ENCODE peak calls at places on chromosomes 2 and 18, in four cellular contexts. X is K562, W is SK-N-SH, A is GM12878. V is an unnamed sample. For H4K20me1, the result is how much of the 10 kb centered on the place peaks cover.

GRCh38 chr2:52632543-52632942 is 1135.1 kb upstream of the CHAC2 start:
- DNase-seq in X (no peak), W (no peak), A (no peak), V (no peak)

GRCh38 chr2:220775856-220776467 is 796.1 kb downstream of the EPHA4 start:
- DNase-seq in X (no peak), W (no peak), A (no peak), V (no peak)

GRCh38 chr18:23183356-23184150 is 48.3 kb downstream of the CABLES1 start:
- DNase-seq in X (no peak), W (no peak), A (no peak), V (no peak)

GRCh38 chr2:218953366-218953954 is 6.0 kb upstream of the CDK5R2 start:
- DNase-seq in X (no peak), W (no peak), A (no peak), V (peak)

GRCh38 chr2:9703085-9703641 is 72.4 kb upstream of the YWHAQ start:
- DNase-seq in X (no peak), W (no peak), A (no peak), V (no peak)

GRCh38 chr18:44458777-44459176 is 221.9 kb upstream of the SETBP1 start:
- DNase-seq in X (no peak), W (no peak), A (no peak), V (no peak)

GRCh38 chr2:21836766-21837543 is 713.2 kb downstream of the TDRD15 start:
- DNase-seq in X (no peak), W (no peak), A (no peak), V (no peak)

GRCh38 chr2:174015428-174015827 is 50.3 kb upstream of the SP3 start:
- DNase-seq in X (no peak), W (no peak), A (no peak), V (no peak)

GRCh38 chr2:168024459-168024858 is 222.9 kb downstream of the STK39 start:
- DNase-seq in X (no peak), W (no peak), A (no peak), V (no peak)

GRCh38 chr2:21014364-21015280 is 29.3 kb downstream of the APOB start:
- DNase-seq in X (no peak), W (no peak), A (no peak), V (no peak)

GRCh38 chr2:240455719-240456606 is 20.5 kb downstream of the GPC1 start:
- DNase-seq in X (no peak), W (no peak), A (no peak), V (peak)

DNA sequence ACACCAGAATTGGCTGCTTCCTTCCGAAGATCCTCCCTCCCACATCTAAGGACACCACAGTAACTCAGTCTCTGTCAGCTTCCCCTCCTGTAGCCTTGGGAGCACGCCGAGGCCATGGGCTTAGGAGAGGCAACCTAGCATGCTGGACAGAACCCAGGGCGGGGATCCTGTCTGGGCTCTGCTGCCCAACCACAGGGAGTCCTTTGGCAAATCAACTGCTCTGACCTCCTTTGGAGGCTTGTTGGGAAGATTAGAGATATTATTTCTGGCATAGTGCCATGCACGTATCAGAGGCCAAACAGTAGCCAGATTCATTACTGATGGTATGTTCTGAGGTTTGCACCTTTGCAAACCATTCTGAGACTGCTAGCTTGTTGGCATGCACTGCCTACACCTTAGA is 262.7 kb upstream of the EPAS1 start:
- DNase-seq in X (no peak), W (no peak), A (no peak), V (no peak)
- TF ChIP-seq MAX in X (no peak), W (no peak), A (no peak), V (no peak)

DNA sequence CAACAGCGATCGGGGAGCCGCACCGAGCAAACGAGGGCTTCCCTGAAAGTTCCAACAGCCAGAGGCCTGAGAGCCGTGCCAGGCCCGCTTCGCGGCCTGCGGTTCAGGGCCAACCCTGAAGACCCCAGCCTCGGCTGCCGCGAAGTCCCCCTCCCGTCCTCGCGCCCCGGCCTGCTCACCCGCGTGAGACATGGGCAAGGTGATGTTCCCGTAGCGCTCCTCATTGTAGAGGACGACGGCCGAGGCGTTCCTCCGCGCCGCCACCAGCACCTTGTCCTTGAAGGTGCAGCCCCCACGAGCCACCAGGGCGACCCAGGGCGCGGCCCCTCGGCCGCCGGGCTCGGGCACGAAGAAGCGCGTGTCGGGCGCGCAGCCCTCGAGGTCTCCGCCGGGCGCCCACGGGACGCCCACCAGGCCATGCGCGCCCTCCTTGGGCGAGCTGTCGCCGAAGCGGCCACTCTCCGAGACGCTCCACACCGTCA is 510 bp downstream of the RNF149 start:
- DNase-seq in X (no peak), W (no peak), A (no peak), V (peak)
- TF ChIP-seq NRF1 in X (no peak), W (no peak), A (no peak), V (no peak)

DNA sequence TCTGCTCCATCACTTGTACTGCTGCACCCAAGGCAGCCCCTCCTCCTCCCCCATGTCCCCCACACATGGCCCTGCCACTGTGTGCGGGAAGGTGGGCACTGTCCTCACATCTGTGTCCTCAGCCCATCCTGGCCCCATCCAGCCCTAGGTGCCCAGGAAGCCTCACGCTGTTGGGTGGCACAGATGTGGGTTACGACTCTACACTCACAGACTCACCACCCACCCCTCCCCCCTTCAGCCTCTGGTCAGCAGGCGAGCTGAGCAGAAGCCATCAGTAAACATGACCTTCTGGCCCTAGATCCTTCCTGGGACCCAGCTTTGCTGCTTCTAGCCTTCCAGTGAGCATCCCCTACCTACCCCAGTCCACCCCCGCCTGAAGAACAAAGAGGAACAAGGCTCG is 43.0 kb downstream of the ADCY3 start:
- DNase-seq in X (no peak), W (no peak), A (no peak), V (no peak)
- H4K20me1 ChIP-seq in X (under half), W (under half), A (under half), V (under half)

DNA sequence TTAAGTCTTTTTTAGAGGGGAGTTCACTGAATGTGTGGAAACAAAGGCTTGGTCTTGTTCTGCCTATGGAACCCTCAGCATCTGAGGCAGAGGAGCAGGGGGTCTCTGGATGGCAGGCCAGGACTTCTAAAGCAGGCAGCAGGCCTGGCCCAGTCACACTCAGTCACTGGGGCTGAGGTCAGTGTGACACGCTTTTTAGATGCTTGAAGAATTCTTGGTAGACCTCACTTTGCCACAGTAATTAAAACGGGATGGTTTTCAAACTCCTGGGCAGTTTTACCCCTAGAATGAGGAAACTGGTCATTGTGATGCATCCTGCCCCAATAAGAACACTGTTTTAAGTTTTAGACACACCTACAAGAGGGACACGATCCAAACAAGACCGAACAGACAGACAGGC is 184.7 kb downstream of the AFF3 start:
- DNase-seq in X (no peak), W (no peak), A (no peak), V (no peak)
- TF ChIP-seq MAX in X (no peak), W (no peak), A (no peak), V (no peak)

GRCh38 chr2:36734304-36734703 is 37.8 kb downstream of the VIT start:
- DNase-seq in X (no peak), W (no peak), A (no peak), V (no peak)

GRCh38 chr2:36729067-36729466 is 32.6 kb downstream of the VIT start:
- DNase-seq in X (no peak), W (no peak), A (no peak), V (no peak)

GRCh38 chr2:36733215-36733614 is 36.7 kb downstream of the VIT start:
- DNase-seq in X (no peak), W (no peak), A (no peak), V (no peak)

GRCh38 chr2:36732701-36733036 is 36.2 kb downstream of the VIT start:
- DNase-seq in X (no peak), W (no peak), A (no peak), V (no peak)

DNA sequence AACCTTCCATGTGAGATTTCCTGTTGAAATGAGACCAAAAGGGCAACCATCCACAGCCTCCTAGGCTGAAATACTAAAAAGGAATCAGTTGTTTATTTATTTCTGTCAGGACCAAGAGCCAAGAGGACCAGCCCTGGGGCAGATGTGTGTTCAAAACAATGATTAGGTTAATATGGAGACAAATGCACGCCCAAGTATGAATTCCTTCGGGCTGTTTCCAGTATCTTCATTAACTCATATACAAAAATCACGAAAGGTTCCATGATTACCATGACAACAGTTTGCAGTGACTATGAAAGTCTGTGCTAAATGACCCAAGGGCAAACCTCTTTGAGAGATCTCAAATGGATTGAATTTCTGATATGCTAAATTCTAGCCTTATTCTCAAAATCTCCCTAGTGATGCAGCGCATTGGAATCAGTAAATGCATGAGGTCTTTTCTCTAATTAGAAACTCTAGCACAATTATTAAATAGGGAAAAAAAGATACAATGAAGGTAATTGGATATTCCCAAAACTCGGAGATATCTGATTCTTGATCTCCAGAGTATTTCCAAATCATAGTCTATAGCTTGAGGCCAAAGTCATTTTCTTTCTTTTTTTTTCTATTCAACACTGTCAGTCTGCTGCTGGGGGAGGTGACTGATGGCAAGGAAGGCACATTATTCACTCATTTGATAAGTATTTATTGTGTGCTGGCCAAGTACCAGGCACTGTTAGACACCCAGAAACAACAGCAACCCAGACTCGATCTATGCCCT is 35.6 kb downstream of the VIT start:
- DNase-seq in X (no peak), W (peak), A (no peak), V (no peak)
- TF ChIP-seq NRF1 in X (no peak), W (no peak), A (no peak), V (no peak)

DNA sequence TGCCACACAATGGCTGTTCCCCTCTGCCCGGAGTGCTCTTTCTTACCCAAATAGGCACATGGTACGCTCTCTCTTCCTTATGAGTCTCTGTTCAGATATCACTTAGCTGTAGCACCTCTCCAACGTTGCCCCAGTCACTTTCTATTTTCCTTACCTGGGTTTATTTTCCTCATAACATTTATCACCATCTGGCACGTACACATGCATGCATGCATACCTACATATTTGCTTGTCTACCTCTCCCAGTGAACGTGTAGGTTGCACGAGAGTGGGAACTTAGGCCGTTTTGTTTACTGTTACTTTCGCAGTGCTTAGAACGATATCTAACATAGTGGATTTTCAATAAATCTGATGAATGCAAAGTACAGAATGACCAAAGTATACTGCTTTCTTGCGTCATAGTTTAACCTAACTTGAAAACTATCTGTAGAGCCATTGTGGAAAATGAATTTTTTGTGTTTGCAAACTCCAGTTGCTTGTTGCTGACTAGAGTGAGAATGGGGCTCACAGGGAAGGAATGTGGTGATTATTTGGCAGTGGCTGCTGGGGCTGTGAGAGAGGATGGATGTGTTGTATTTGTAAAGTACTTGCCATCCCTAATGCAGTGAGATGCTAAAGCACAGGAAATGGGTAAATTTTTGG is 47.1 kb downstream of the ACSL3 start:
- DNase-seq in X (no peak), W (no peak), A (no peak), V (peak)
- H4K20me1 ChIP-seq in X (under half), W (under half), A (under half), V (under half)

GRCh38 chr18:29185801-29186200 is 1008.9 kb upstream of the CDH2 start:
- DNase-seq in X (no peak), W (no peak), A (no peak), V (no peak)

GRCh38 chr18:29176681-29177080 is 999.8 kb upstream of the CDH2 start:
- DNase-seq in X (no peak), W (no peak), A (no peak), V (no peak)

GRCh38 chr18:29184654-29185053 is 1007.7 kb upstream of the CDH2 start:
- DNase-seq in X (no peak), W (no peak), A (no peak), V (no peak)

GRCh38 chr18:29181151-29181901 is 1004.4 kb upstream of the CDH2 start:
- DNase-seq in X (no peak), W (no peak), A (no peak), V (no peak)
- TF ChIP-seq MAX in X (no peak), W (peak), A (no peak), V (no peak)

GRCh38 chr2:108923019-108923700 is 65.9 kb downstream of the EDAR start:
- DNase-seq in X (no peak), W (no peak), A (no peak), V (no peak)
- TF ChIP-seq NRF1 in X (no peak), W (no peak), A (no peak), V (no peak)

GRCh38 chr18:48997681-48997984 is 46.9 kb upstream of the SMAD7 start:
- DNase-seq in X (no peak), W (no peak), A (no peak), V (no peak)
- H4K20me1 ChIP-seq in X (under half), W (under half), A (under half), V (under half)

V was measured in H1.